ENCODE peak calls at places on chromosomes 11 and 22, in nine cellular contexts. A is stimulated activated CD4-positive, alpha-beta T cell treated with anti-CD3 and anti-CD28 coated beads, Interleukin-4, amount 100 ng/mL, for 48 hours; Q is head of caudate nucleus; U is naive B cell; Y is hippocampal formation; H is T-helper 17 cell; V is NCI-H1092 treated with DMSO at 0.1 percent for 48 hours; R is epithelial cell of prostate; G is Kasumi-1. S is an unnamed sample.

GRCh38 chr11:72589802-72590761 is 84.1 kb downstream of the PDE2A start:
- DNase-seq in A (peak), Q (no peak), U (peak), Y (peak), H (peak), V (no peak), R (no peak), G (peak), S (no peak)

GRCh38 chr22:30062934-30063333 is 17.3 kb upstream of the HORMAD2 start:
- DNase-seq in A (no peak), Q (no peak), U (no peak), Y (no peak), H (no peak), V (no peak), R (no peak), G (no peak), S (no peak)

GRCh38 chr11:126422446-126422845 is 67.0 kb downstream of the ST3GAL4 start:
- DNase-seq in A (no peak), Q (no peak), U (no peak), Y (no peak), H (no peak), V (no peak), R (no peak), G (no peak), S (no peak)

GRCh38 chr11:10969387-10969786 is 111.5 kb upstream of the ZBED5 start:
- DNase-seq in A (no peak), Q (no peak), U (no peak), Y (no peak), H (no peak), V (no peak), R (no peak), G (no peak), S (no peak)

GRCh38 chr11:9264381-9265210 is 554 bp downstream of the DENND5A start:
- DNase-seq in A (peak), Q (peak), U (peak), Y (peak), H (no peak), V (peak), R (peak), G (peak), S (no peak)

GRCh38 chr11:117914398-117914761 is 14.8 kb downstream of the TMPRSS13 start:
- DNase-seq in A (no peak), Q (no peak), U (no peak), Y (no peak), H (no peak), V (no peak), R (no peak), G (no peak), S (no peak)

GRCh38 chr22:32539631-32540449 is 65.2 kb downstream of the FBXO7 start:
- DNase-seq in A (no peak), Q (no peak), U (no peak), Y (no peak), H (no peak), V (no peak), R (no peak), G (no peak), S (no peak)

GRCh38 chr11:57439786-57440185 is 12.9 kb upstream of the SLC43A3 start:
- DNase-seq in A (no peak), Q (no peak), U (no peak), Y (no peak), H (no peak), V (no peak), R (no peak), G (no peak), S (no peak)

GRCh38 chr11:95324826-95325225 is 93.8 kb upstream of the SESN3 start:
- DNase-seq in A (no peak), Q (no peak), U (no peak), Y (no peak), H (no peak), V (no peak), R (no peak), G (no peak), S (no peak)

GRCh38 chr11:99256614-99257013 is 235.9 kb downstream of the CNTN5 start:
- DNase-seq in A (no peak), Q (no peak), U (no peak), Y (no peak), H (no peak), V (no peak), R (no peak), G (no peak), S (no peak)

GRCh38 chr22:19634206-19634536 is 80.1 kb upstream of the SEPTIN5 start:
- DNase-seq in A (no peak), Q (no peak), U (no peak), Y (no peak), H (no peak), V (no peak), R (no peak), G (no peak), S (no peak)

GRCh38 chr22:39478461-39478860 is 21.6 kb downstream of the MGAT3 start:
- DNase-seq in A (no peak), Q (no peak), U (no peak), Y (no peak), H (no peak), V (no peak), R (no peak), G (no peak), S (no peak)

GRCh38 chr11:12721816-12722604 is 47.8 kb downstream of the TEAD1 start:
- DNase-seq in A (no peak), Q (no peak), U (no peak), Y (no peak), H (no peak), V (no peak), R (no peak), G (no peak), S (no peak)

GRCh38 chr22:23302171-23303002 is 122.1 kb downstream of the BCR start:
- DNase-seq in A (no peak), Q (no peak), U (no peak), Y (no peak), H (no peak), V (no peak), R (no peak), G (no peak), S (no peak)

GRCh38 chr22:41876275-41876674 is 38.6 kb downstream of the SHISA8 start:
- DNase-seq in A (no peak), Q (no peak), U (no peak), Y (no peak), H (no peak), V (no peak), R (no peak), G (no peak), S (no peak)

GRCh38 chr11:287821-288327 is 1.1 kb upstream of the PGGHG start:
- DNase-seq in A (no peak), Q (no peak), U (no peak), Y (no peak), H (no peak), V (no peak), R (no peak), G (no peak), S (no peak)

GRCh38 chr11:132028380-132029240 is 658.2 kb downstream of the NTM start:
- DNase-seq in A (no peak), Q (no peak), U (no peak), Y (no peak), H (no peak), V (peak), R (peak), G (no peak), S (no peak)

GRCh38 chr11:29119691-29120328 is 897.0 kb downstream of the KCNA4 start:
- DNase-seq in A (no peak), Q (no peak), U (no peak), Y (no peak), H (no peak), V (no peak), R (peak), G (peak), S (no peak)

GRCh38 chr11:111520565-111520964 is 6.0 kb downstream of the HOATZ start:
- DNase-seq in A (no peak), Q (no peak), U (no peak), Y (no peak), H (no peak), V (no peak), R (no peak), G (no peak), S (no peak)

GRCh38 chr11:108945341-108945740 is 280.5 kb downstream of the DDX10 start:
- DNase-seq in A (no peak), Q (no peak), U (no peak), Y (no peak), H (no peak), V (no peak), R (no peak), G (no peak), S (no peak)

S was measured in NK-92 treated with Interleukin-12 subunit alpha and Interleukin-12 subunit beta, amount 100 ng/mL, for 24 hours.